ENCODE peak calls at places on chromosome 1, in eight cellular contexts. One of them, this sample, is unnamed.

GRCh38 chr1:41465741-41466140 is 18.7 kb downstream of the EDN2 start:
- DNase-seq in H54: no peak
- DNase-seq in activated CD4-positive, alpha-beta T cell treated with anti-CD3 and anti-CD28 coated beads, Interleukin-2, amount 10 ng/mL, durations not matched to agents 7 days and 5 days: no peak
- DNase-seq in EL: no peak
- DNase-seq in RCC 7860: no peak
- DNase-seq in anterior cingulate cortex: no peak
- DNase-seq in naive thymus-derived CD8-positive, alpha-beta T cell: no peak
- DNase-seq in stimulated activated CD8-positive, alpha-beta memory T cell treated with anti-CD3 and anti-CD28 coated beads, Interleukin-4, amount 100 ng/mL, for 1 hour: no peak
- DNase-seq in this sample: no peak

GRCh38 chr1:68675336-68675735 is 178.5 kb upstream of the DEPDC1 start:
- DNase-seq in H54: no peak
- DNase-seq in activated CD4-positive, alpha-beta T cell treated with anti-CD3 and anti-CD28 coated beads, Interleukin-2, amount 10 ng/mL, durations not matched to agents 7 days and 5 days: no peak
- DNase-seq in EL: no peak
- DNase-seq in RCC 7860: no peak
- DNase-seq in anterior cingulate cortex: no peak
- DNase-seq in naive thymus-derived CD8-positive, alpha-beta T cell: no peak
- DNase-seq in stimulated activated CD8-positive, alpha-beta memory T cell treated with anti-CD3 and anti-CD28 coated beads, Interleukin-4, amount 100 ng/mL, for 1 hour: no peak
- DNase-seq in this sample: no peak

GRCh38 chr1:217184854-217185253 is 446.0 kb downstream of the GPATCH2 start:
- DNase-seq in H54: no peak
- DNase-seq in activated CD4-positive, alpha-beta T cell treated with anti-CD3 and anti-CD28 coated beads, Interleukin-2, amount 10 ng/mL, durations not matched to agents 7 days and 5 days: no peak
- DNase-seq in EL: no peak
- DNase-seq in RCC 7860: no peak
- DNase-seq in anterior cingulate cortex: no peak
- DNase-seq in naive thymus-derived CD8-positive, alpha-beta T cell: no peak
- DNase-seq in stimulated activated CD8-positive, alpha-beta memory T cell treated with anti-CD3 and anti-CD28 coated beads, Interleukin-4, amount 100 ng/mL, for 1 hour: no peak
- DNase-seq in this sample: no peak

GRCh38 chr1:240234477-240235225 is 143.0 kb downstream of the FMN2 start:
- DNase-seq in H54: no peak
- DNase-seq in activated CD4-positive, alpha-beta T cell treated with anti-CD3 and anti-CD28 coated beads, Interleukin-2, amount 10 ng/mL, durations not matched to agents 7 days and 5 days: no peak
- DNase-seq in EL: peak
- DNase-seq in RCC 7860: no peak
- DNase-seq in anterior cingulate cortex: no peak
- DNase-seq in naive thymus-derived CD8-positive, alpha-beta T cell: no peak
- DNase-seq in stimulated activated CD8-positive, alpha-beta memory T cell treated with anti-CD3 and anti-CD28 coated beads, Interleukin-4, amount 100 ng/mL, for 1 hour: no peak
- DNase-seq in this sample: no peak

GRCh38 chr1:87478231-87478630 is 149.6 kb downstream of the LMO4 start:
- DNase-seq in H54: no peak
- DNase-seq in activated CD4-positive, alpha-beta T cell treated with anti-CD3 and anti-CD28 coated beads, Interleukin-2, amount 10 ng/mL, durations not matched to agents 7 days and 5 days: no peak
- DNase-seq in EL: peak
- DNase-seq in RCC 7860: no peak
- DNase-seq in anterior cingulate cortex: no peak
- DNase-seq in naive thymus-derived CD8-positive, alpha-beta T cell: no peak
- DNase-seq in stimulated activated CD8-positive, alpha-beta memory T cell treated with anti-CD3 and anti-CD28 coated beads, Interleukin-4, amount 100 ng/mL, for 1 hour: no peak
- DNase-seq in this sample: no peak

GRCh38 chr1:97640677-97641076 is 280.2 kb downstream of the DPYD start:
- DNase-seq in H54: no peak
- DNase-seq in activated CD4-positive, alpha-beta T cell treated with anti-CD3 and anti-CD28 coated beads, Interleukin-2, amount 10 ng/mL, durations not matched to agents 7 days and 5 days: no peak
- DNase-seq in EL: peak
- DNase-seq in RCC 7860: no peak
- DNase-seq in anterior cingulate cortex: no peak
- DNase-seq in naive thymus-derived CD8-positive, alpha-beta T cell: no peak
- DNase-seq in stimulated activated CD8-positive, alpha-beta memory T cell treated with anti-CD3 and anti-CD28 coated beads, Interleukin-4, amount 100 ng/mL, for 1 hour: no peak
- DNase-seq in this sample: no peak

GRCh38 chr1:248759644-248760043 is 4.1 kb upstream of the LYPD8 start:
- DNase-seq in H54: no peak
- DNase-seq in activated CD4-positive, alpha-beta T cell treated with anti-CD3 and anti-CD28 coated beads, Interleukin-2, amount 10 ng/mL, durations not matched to agents 7 days and 5 days: no peak
- DNase-seq in EL: no peak
- DNase-seq in RCC 7860: no peak
- DNase-seq in anterior cingulate cortex: no peak
- DNase-seq in naive thymus-derived CD8-positive, alpha-beta T cell: no peak
- DNase-seq in stimulated activated CD8-positive, alpha-beta memory T cell treated with anti-CD3 and anti-CD28 coated beads, Interleukin-4, amount 100 ng/mL, for 1 hour: no peak
- DNase-seq in this sample: no peak

GRCh38 chr1:156877433-156877832 is 16.1 kb upstream of the PEAR1 start:
- DNase-seq in H54: no peak
- DNase-seq in activated CD4-positive, alpha-beta T cell treated with anti-CD3 and anti-CD28 coated beads, Interleukin-2, amount 10 ng/mL, durations not matched to agents 7 days and 5 days: no peak
- DNase-seq in EL: no peak
- DNase-seq in RCC 7860: no peak
- DNase-seq in anterior cingulate cortex: no peak
- DNase-seq in naive thymus-derived CD8-positive, alpha-beta T cell: no peak
- DNase-seq in stimulated activated CD8-positive, alpha-beta memory T cell treated with anti-CD3 and anti-CD28 coated beads, Interleukin-4, amount 100 ng/mL, for 1 hour: no peak
- DNase-seq in this sample: no peak

This sample was measured in PC-9.